ENCODE peak calls at places on chromosomes 13 and 19, in eight cellular contexts. Y, Z, H, W, E, C, G and J are unnamed samples. For H3K36me3, the result is how much of the 10 kb centered on the place peaks cover.

GRCh38 chr13:78958019-78958418 is 299.1 kb upstream of the OBI1 start:
- DNase-seq in Y (no peak), Z (no peak), H (no peak), W (no peak), E (no peak), C (no peak), G (no peak), J (no peak)

GRCh38 chr19:37128821-37129177 is 43.7 kb downstream of the ZNF585A start:
- DNase-seq in Y (no peak), Z (no peak), H (no peak), W (no peak), E (no peak), C (no peak), G (no peak), J (no peak)

GRCh38 chr13:59112375-59112774 is 1051.4 kb downstream of the DIAPH3 start:
- DNase-seq in Y (no peak), Z (peak), H (no peak), W (no peak), E (peak), C (no peak), G (no peak), J (no peak)

GRCh38 chr13:34555988-34556387 is 386.1 kb upstream of the NBEA start:
- DNase-seq in Y (no peak), Z (no peak), H (no peak), W (no peak), E (no peak), C (no peak), G (no peak), J (no peak)

GRCh38 chr19:1252221-1252817 is 3.9 kb downstream of the MIDN start:
- DNase-seq in Y (peak), Z (peak), H (no peak), W (peak), E (peak), C (no peak), G (peak), J (peak)

GRCh38 chr19:48393559-48394330 is at the start of gene GRIN2D:
- DNase-seq in Y (no peak), Z (peak), H (peak), W (no peak), E (peak), C (peak), G (no peak), J (no peak)

GRCh38 chr13:73040479-73040878 is 18.3 kb upstream of the KLF5 start:
- DNase-seq in Y (no peak), Z (no peak), H (no peak), W (no peak), E (no peak), C (no peak), G (no peak), J (no peak)

GRCh38 chr19:16067205-16067938 is 8.9 kb upstream of the TPM4 start:
- DNase-seq in Y (peak), Z (peak), H (no peak), W (peak), E (peak), C (no peak), G (no peak), J (no peak)

GRCh38 chr13:45728759-45729158 is 26.6 kb downstream of the CBY2 start:
- DNase-seq in Y (no peak), Z (no peak), H (peak), W (no peak), E (no peak), C (peak), G (no peak), J (no peak)

GRCh38 chr13:98263841-98264240 is 86.8 kb upstream of the RNF113B start:
- DNase-seq in Y (no peak), Z (no peak), H (no peak), W (no peak), E (no peak), C (no peak), G (no peak), J (no peak)

GRCh38 chr13:60944016-60944415 is 471.6 kb downstream of the PCDH20 start:
- DNase-seq in Y (no peak), Z (no peak), H (no peak), W (no peak), E (no peak), C (no peak), G (no peak), J (no peak)

GRCh38 chr19:53183146-53183545 is 10.0 kb downstream of the ZNF665 start:
- DNase-seq in Y (no peak), Z (no peak), H (no peak), W (no peak), E (no peak), C (no peak), G (no peak), J (no peak)

GRCh38 chr19:2699413-2700142 is 2.9 kb downstream of the GNG7 start:
- DNase-seq in Y (no peak), Z (no peak), H (no peak), W (no peak), E (no peak), C (no peak), G (no peak), J (no peak)

GRCh38 chr19:18701250-18701608 is 17.7 kb downstream of the CRTC1 start:
- DNase-seq in Y (no peak), Z (no peak), H (peak), W (no peak), E (no peak), C (no peak), G (no peak), J (no peak)

GRCh38 chr13:98155475-98156111 is 12.7 kb downstream of the FARP1 start:
- DNase-seq in Y (no peak), Z (no peak), H (no peak), W (no peak), E (no peak), C (no peak), G (no peak), J (peak)

GRCh38 chr19:1251233-1251502 is 2.8 kb downstream of the MIDN start:
- DNase-seq in Y (no peak), Z (no peak), H (no peak), W (no peak), E (peak), C (no peak), G (peak), J (no peak)

GRCh38 chr19:58374200-58374599 is 6.6 kb downstream of the ZNF837 start:
- DNase-seq in Y (no peak), Z (no peak), H (no peak), W (no peak), E (no peak), C (no peak), G (no peak), J (no peak)

GRCh38 chr13:21717817-21718216 is 46.9 kb downstream of the FGF9 start:
- DNase-seq in Y (peak), Z (no peak), H (no peak), W (no peak), E (no peak), C (peak), G (no peak), J (no peak)

GRCh38 chr13:99425485-99426341 is 75.6 kb upstream of the TM9SF2 start:
- DNase-seq in Y (no peak), Z (no peak), H (no peak), W (peak), E (peak), C (no peak), G (peak), J (no peak)

GRCh38 chr19:3899531-3900294 is 19.2 kb downstream of the ATCAY start:
- DNase-seq in Y (no peak), Z (peak), H (no peak), W (no peak), E (peak), C (no peak), G (no peak), J (no peak)

GRCh38 chr13:65309906-65310305 is 1920.2 kb downstream of the PCDH9 start:
- DNase-seq in Y (no peak), Z (no peak), H (no peak), W (no peak), E (no peak), C (no peak), G (no peak), J (no peak)

GRCh38 chr19:10929402-10929794 is 787 bp downstream of the TIMM29 start:
- DNase-seq in Y (no peak), Z (no peak), H (peak), W (peak), E (no peak), C (peak), G (no peak), J (no peak)
- H3K27ac ChIP-seq in Y (peak), Z (peak), H (peak), W (peak), E (peak), C (no peak), G (peak), J (peak)

GRCh38 chr19:49838816-49839588 is 12.0 kb upstream of the PTOV1 start:
- DNase-seq in Y (no peak), Z (no peak), H (no peak), W (no peak), E (no peak), C (no peak), G (no peak), J (no peak)
- H3K36me3 ChIP-seq in Y (under half), Z (half or more), H (half or more), W (half or more), E (under half), C (under half), G (under half), J (half or more)

GRCh38 chr19:8506402-8506957 is 4.0 kb upstream of the PRAM1 start:
- DNase-seq in Y (no peak), Z (no peak), H (peak), W (no peak), E (no peak), C (peak), G (no peak), J (no peak)
- TF ChIP-seq POLR2AphosphoS5 in Y (no peak), Z (no peak), H (no peak), W (no peak), E (no peak), C (no peak), G (no peak), J (no peak)

GRCh38 chr13:52002361-52002760 is 8.9 kb downstream of the ATP7B start:
- DNase-seq in Y (no peak), Z (no peak), H (no peak), W (no peak), E (no peak), C (peak), G (no peak), J (no peak)
- H3K27ac ChIP-seq in Y (no peak), Z (no peak), H (no peak), W (no peak), E (no peak), C (no peak), G (no peak), J (no peak)

DNA sequence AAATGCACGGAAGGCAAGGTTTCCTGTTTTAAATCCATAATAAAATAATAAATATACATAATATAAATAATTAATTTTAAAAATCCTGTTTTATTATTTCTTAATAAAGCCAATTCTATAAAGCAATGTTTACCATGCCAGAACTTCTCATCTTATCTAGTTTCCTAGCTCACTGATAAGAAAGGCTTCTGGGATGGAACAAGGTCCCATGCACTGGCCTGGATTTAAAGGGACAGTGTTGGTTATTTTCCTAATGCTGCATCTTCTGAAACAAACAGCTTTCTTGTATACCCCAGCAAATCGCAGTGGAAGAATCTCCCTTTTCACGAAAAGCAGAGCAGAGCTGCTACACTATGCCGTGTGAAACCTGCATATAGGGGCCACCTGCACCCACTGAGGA is 68.8 kb downstream of the LNX2 start:
- DNase-seq in Y (no peak), Z (no peak), H (no peak), W (no peak), E (no peak), C (no peak), G (no peak), J (no peak)
- H3K36me3 ChIP-seq in Y (under half), Z (half or more), H (under half), W (under half), E (under half), C (under half), G (half or more), J (half or more)